ENCODE peak calls at places on chromosome 12, in eight cellular contexts. One of them, this sample, is unnamed.

GRCh38 chr12:4771172-4771959 is 51.2 kb downstream of the GALNT8 start:
- DNase-seq in fibroblast of lung: no peak
- DNase-seq in psoas muscle: no peak
- DNase-seq in SJSA1: no peak
- DNase-seq in effector memory CD4-positive, alpha-beta T cell: no peak
- DNase-seq in upper lobe of right lung: no peak
- DNase-seq in uterus: no peak
- DNase-seq in tibial nerve: no peak
- DNase-seq in this sample: no peak

GRCh38 chr12:57628280-57629191 is 4.5 kb downstream of the B4GALNT1 start:
- DNase-seq in tibial nerve: no peak
- DNase-seq in effector memory CD4-positive, alpha-beta T cell: no peak
- DNase-seq in upper lobe of right lung: no peak
- DNase-seq in uterus: no peak
- DNase-seq in SJSA1: peak; percentile 97
- DNase-seq in psoas muscle: no peak
- DNase-seq in fibroblast of lung: no peak
- DNase-seq in this sample: no peak

GRCh38 chr12:53820503-53820902 is 68.7 kb upstream of the CISTR start:
- DNase-seq in tibial nerve: no peak
- DNase-seq in fibroblast of lung: peak; percentile 31
- DNase-seq in upper lobe of right lung: no peak
- DNase-seq in effector memory CD4-positive, alpha-beta T cell: no peak
- DNase-seq in uterus: no peak
- DNase-seq in SJSA1: no peak
- DNase-seq in psoas muscle: no peak
- DNase-seq in this sample: no peak

GRCh38 chr12:113271466-113271852 is 50.2 kb downstream of the TPCN1 start:
- DNase-seq in tibial nerve: no peak
- DNase-seq in effector memory CD4-positive, alpha-beta T cell: no peak
- DNase-seq in SJSA1: no peak
- DNase-seq in fibroblast of lung: no peak
- DNase-seq in uterus: no peak
- DNase-seq in upper lobe of right lung: no peak
- DNase-seq in psoas muscle: no peak
- DNase-seq in this sample: no peak

GRCh38 chr12:1807489-1807888 is 12.9 kb upstream of the LRTM2 start:
- DNase-seq in uterus: no peak
- DNase-seq in upper lobe of right lung: peak; percentile 51
- DNase-seq in psoas muscle: no peak
- DNase-seq in SJSA1: no peak
- DNase-seq in tibial nerve: no peak
- DNase-seq in fibroblast of lung: no peak
- DNase-seq in effector memory CD4-positive, alpha-beta T cell: no peak
- DNase-seq in this sample: no peak

GRCh38 chr12:59808317-59808910 is 212.6 kb downstream of the SLC16A7 start:
- DNase-seq in SJSA1: no peak
- DNase-seq in uterus: no peak
- DNase-seq in upper lobe of right lung: no peak
- DNase-seq in psoas muscle: no peak
- DNase-seq in effector memory CD4-positive, alpha-beta T cell: no peak
- DNase-seq in fibroblast of lung: peak; percentile 70
- DNase-seq in tibial nerve: no peak
- DNase-seq in this sample: peak; percentile 33

GRCh38 chr12:125683748-125684381 is 618.6 kb downstream of the AACS start:
- DNase-seq in SJSA1: no peak
- DNase-seq in tibial nerve: no peak
- DNase-seq in effector memory CD4-positive, alpha-beta T cell: no peak
- DNase-seq in psoas muscle: no peak
- DNase-seq in fibroblast of lung: no peak
- DNase-seq in upper lobe of right lung: peak; percentile 83
- DNase-seq in uterus: no peak
- DNase-seq in this sample: no peak

GRCh38 chr12:100528471-100529139 is 44.9 kb upstream of the GAS2L3 start:
- DNase-seq in SJSA1: no peak
- DNase-seq in uterus: no peak
- DNase-seq in upper lobe of right lung: no peak
- DNase-seq in tibial nerve: no peak
- DNase-seq in psoas muscle: no peak
- DNase-seq in fibroblast of lung: no peak
- DNase-seq in effector memory CD4-positive, alpha-beta T cell: no peak
- DNase-seq in this sample: no peak

GRCh38 chr12:111943929-111944328 is 69.0 kb downstream of the TMEM116 start:
- DNase-seq in fibroblast of lung: no peak
- DNase-seq in effector memory CD4-positive, alpha-beta T cell: no peak
- DNase-seq in tibial nerve: no peak
- DNase-seq in psoas muscle: no peak
- DNase-seq in upper lobe of right lung: no peak
- DNase-seq in SJSA1: no peak
- DNase-seq in uterus: no peak
- DNase-seq in this sample: no peak

GRCh38 chr12:80708535-80709328 is 1.3 kb downstream of the MYF6 start:
- DNase-seq in effector memory CD4-positive, alpha-beta T cell: no peak
- DNase-seq in tibial nerve: no peak
- DNase-seq in psoas muscle: no peak
- DNase-seq in uterus: no peak
- DNase-seq in SJSA1: no peak
- DNase-seq in upper lobe of right lung: no peak
- DNase-seq in fibroblast of lung: peak; percentile 19
- DNase-seq in this sample: no peak

GRCh38 chr12:42756841-42757661 is 167.5 kb upstream of the PRICKLE1 start:
- DNase-seq in uterus: peak; percentile 39
- DNase-seq in SJSA1: peak; percentile 60
- DNase-seq in effector memory CD4-positive, alpha-beta T cell: no peak
- DNase-seq in upper lobe of right lung: no peak
- DNase-seq in fibroblast of lung: peak; percentile 57
- DNase-seq in psoas muscle: no peak
- DNase-seq in tibial nerve: no peak
- DNase-seq in this sample: no peak

GRCh38 chr12:17992002-17992656 is 97.9 kb downstream of the RERGL start:
- DNase-seq in upper lobe of right lung: no peak
- DNase-seq in tibial nerve: no peak
- DNase-seq in effector memory CD4-positive, alpha-beta T cell: no peak
- DNase-seq in fibroblast of lung: peak; percentile 27
- DNase-seq in psoas muscle: no peak
- DNase-seq in SJSA1: no peak
- DNase-seq in uterus: no peak
- DNase-seq in this sample: no peak

GRCh38 chr12:123089631-123090353 is 61.1 kb downstream of the PITPNM2 start:
- DNase-seq in SJSA1: peak; percentile 74
- DNase-seq in uterus: no peak
- DNase-seq in upper lobe of right lung: no peak
- DNase-seq in fibroblast of lung: peak; percentile 96
- DNase-seq in effector memory CD4-positive, alpha-beta T cell: no peak
- DNase-seq in psoas muscle: no peak
- DNase-seq in tibial nerve: no peak
- DNase-seq in this sample: no peak

GRCh38 chr12:123085730-123086487 is 65.0 kb downstream of the PITPNM2 start:
- DNase-seq in tibial nerve: no peak
- DNase-seq in psoas muscle: peak; percentile 71
- DNase-seq in SJSA1: no peak
- DNase-seq in upper lobe of right lung: no peak
- DNase-seq in fibroblast of lung: no peak
- DNase-seq in effector memory CD4-positive, alpha-beta T cell: no peak
- DNase-seq in uterus: no peak
- DNase-seq in this sample: no peak

GRCh38 chr12:123091230-123091629 is 59.7 kb downstream of the PITPNM2 start:
- DNase-seq in fibroblast of lung: no peak
- DNase-seq in upper lobe of right lung: no peak
- DNase-seq in effector memory CD4-positive, alpha-beta T cell: no peak
- DNase-seq in SJSA1: no peak
- DNase-seq in uterus: no peak
- DNase-seq in psoas muscle: no peak
- DNase-seq in tibial nerve: no peak
- DNase-seq in this sample: no peak

GRCh38 chr12:123091756-123092155 is 59.1 kb downstream of the PITPNM2 start:
- DNase-seq in uterus: no peak
- DNase-seq in psoas muscle: no peak
- DNase-seq in SJSA1: no peak
- DNase-seq in tibial nerve: no peak
- DNase-seq in effector memory CD4-positive, alpha-beta T cell: no peak
- DNase-seq in upper lobe of right lung: no peak
- DNase-seq in fibroblast of lung: no peak
- DNase-seq in this sample: no peak

GRCh38 chr12:123089125-123089524 is 61.8 kb downstream of the PITPNM2 start:
- DNase-seq in SJSA1: no peak
- DNase-seq in effector memory CD4-positive, alpha-beta T cell: no peak
- DNase-seq in psoas muscle: no peak
- DNase-seq in fibroblast of lung: no peak
- DNase-seq in upper lobe of right lung: no peak
- DNase-seq in uterus: no peak
- DNase-seq in tibial nerve: no peak
- DNase-seq in this sample: no peak
- H3K4me1 ChIP-seq in SJSA1: peaks cover 17% of the 10 kb centered on the region
- H3K4me1 ChIP-seq in effector memory CD4-positive, alpha-beta T cell: no peaks in the 10 kb centered on the region
- H3K4me1 ChIP-seq in psoas muscle: peaks cover 31% of the 10 kb centered on the region
- H3K4me1 ChIP-seq in fibroblast of lung: peaks cover 13% of the 10 kb centered on the region
- H3K4me1 ChIP-seq in upper lobe of right lung: peaks cover 13% of the 10 kb centered on the region
- H3K4me1 ChIP-seq in uterus: peaks cover 6% of the 10 kb centered on the region
- H3K4me1 ChIP-seq in tibial nerve: no peaks in the 10 kb centered on the region
- H3K4me1 ChIP-seq in this sample: peaks cover 11% of the 10 kb centered on the region

GRCh38 chr12:6830286-6830892 is 2.2 kb downstream of the P3H3 start:
- DNase-seq in effector memory CD4-positive, alpha-beta T cell: no peak
- DNase-seq in psoas muscle: no peak
- DNase-seq in tibial nerve: no peak
- DNase-seq in uterus: no peak
- DNase-seq in upper lobe of right lung: no peak
- DNase-seq in SJSA1: no peak
- DNase-seq in fibroblast of lung: no peak
- DNase-seq in this sample: no peak
- H3K4me3 ChIP-seq in effector memory CD4-positive, alpha-beta T cell: no peak overlapping the region
- H3K4me3 ChIP-seq in psoas muscle: no peak overlapping the region
- H3K4me3 ChIP-seq in tibial nerve: no peak overlapping the region
- H3K4me3 ChIP-seq in uterus: no peak overlapping the region
- H3K4me3 ChIP-seq in upper lobe of right lung: no peak overlapping the region
- H3K4me3 ChIP-seq in SJSA1: no peak overlapping the region
- H3K4me3 ChIP-seq in fibroblast of lung: peak overlapping the region; percentile 97
- H3K4me3 ChIP-seq in this sample: no peak overlapping the region

GRCh38 chr12:109857715-109858114 is 22.6 kb downstream of the GLTP start:
- DNase-seq in upper lobe of right lung: no peak
- DNase-seq in fibroblast of lung: no peak
- DNase-seq in SJSA1: no peak
- DNase-seq in effector memory CD4-positive, alpha-beta T cell: no peak
- DNase-seq in tibial nerve: no peak
- DNase-seq in psoas muscle: no peak
- DNase-seq in uterus: no peak
- DNase-seq in this sample: no peak

GRCh38 chr12:109858764-109859163 is 21.6 kb downstream of the GLTP start:
- DNase-seq in fibroblast of lung: no peak
- DNase-seq in effector memory CD4-positive, alpha-beta T cell: no peak
- DNase-seq in uterus: no peak
- DNase-seq in upper lobe of right lung: no peak
- DNase-seq in tibial nerve: no peak
- DNase-seq in SJSA1: no peak
- DNase-seq in psoas muscle: no peak
- DNase-seq in this sample: no peak

GRCh38 chr12:109863961-109864712 is 16.2 kb downstream of the GLTP start:
- DNase-seq in SJSA1: no peak
- DNase-seq in tibial nerve: no peak
- DNase-seq in effector memory CD4-positive, alpha-beta T cell: no peak
- DNase-seq in psoas muscle: no peak
- DNase-seq in upper lobe of right lung: no peak
- DNase-seq in uterus: no peak
- DNase-seq in fibroblast of lung: peak; percentile 50
- DNase-seq in this sample: no peak

GRCh38 chr12:109861689-109862314 is 18.5 kb downstream of the GLTP start:
- DNase-seq in upper lobe of right lung: no peak
- DNase-seq in effector memory CD4-positive, alpha-beta T cell: no peak
- DNase-seq in tibial nerve: no peak
- DNase-seq in uterus: no peak
- DNase-seq in SJSA1: no peak
- DNase-seq in fibroblast of lung: no peak
- DNase-seq in psoas muscle: no peak
- DNase-seq in this sample: no peak

GRCh38 chr12:109860961-109861360 is 19.4 kb downstream of the GLTP start:
- DNase-seq in tibial nerve: no peak
- DNase-seq in psoas muscle: no peak
- DNase-seq in uterus: no peak
- DNase-seq in fibroblast of lung: no peak
- DNase-seq in upper lobe of right lung: no peak
- DNase-seq in effector memory CD4-positive, alpha-beta T cell: no peak
- DNase-seq in SJSA1: no peak
- DNase-seq in this sample: no peak
- H3K4me1 ChIP-seq in tibial nerve: no peaks in the 10 kb centered on the region
- H3K4me1 ChIP-seq in psoas muscle: no peaks in the 10 kb centered on the region
- H3K4me1 ChIP-seq in uterus: no peaks in the 10 kb centered on the region
- H3K4me1 ChIP-seq in fibroblast of lung: peaks cover 4% of the 10 kb centered on the region
- H3K4me1 ChIP-seq in upper lobe of right lung: peaks cover 18% of the 10 kb centered on the region
- H3K4me1 ChIP-seq in effector memory CD4-positive, alpha-beta T cell: no peaks in the 10 kb centered on the region
- H3K4me1 ChIP-seq in SJSA1: peaks cover 31% of the 10 kb centered on the region
- H3K4me1 ChIP-seq in this sample: peaks cover 14% of the 10 kb centered on the region

GRCh38 chr12:2960996-2961616 is 1.9 kb downstream of the TEAD4 start:
- DNase-seq in uterus: no peak
- DNase-seq in effector memory CD4-positive, alpha-beta T cell: no peak
- DNase-seq in upper lobe of right lung: no peak
- DNase-seq in fibroblast of lung: no peak
- DNase-seq in tibial nerve: no peak
- DNase-seq in SJSA1: no peak
- DNase-seq in psoas muscle: no peak
- DNase-seq in this sample: no peak

GRCh38 chr12:2959194-2959507 is at the start of gene TEAD4:
- DNase-seq in fibroblast of lung: peak; percentile 56
- DNase-seq in psoas muscle: peak; percentile 80
- DNase-seq in tibial nerve: no peak
- DNase-seq in SJSA1: peak; percentile 95
- DNase-seq in upper lobe of right lung: peak; percentile 91
- DNase-seq in effector memory CD4-positive, alpha-beta T cell: no peak
- DNase-seq in uterus: peak; percentile 69
- DNase-seq in this sample: no peak

GRCh38 chr12:2959508-2960431 is 573 bp downstream of the TEAD4 start:
- DNase-seq in fibroblast of lung: peak; percentile 62
- DNase-seq in uterus: peak; percentile 67
- DNase-seq in SJSA1: peak; percentile 78
- DNase-seq in effector memory CD4-positive, alpha-beta T cell: no peak
- DNase-seq in tibial nerve: no peak
- DNase-seq in psoas muscle: peak; percentile 76
- DNase-seq in upper lobe of right lung: peak; percentile 82
- DNase-seq in this sample: no peak

GRCh38 chr12:2961705-2962104 is 2.5 kb downstream of the TEAD4 start:
- DNase-seq in psoas muscle: no peak
- DNase-seq in fibroblast of lung: no peak
- DNase-seq in SJSA1: no peak
- DNase-seq in upper lobe of right lung: no peak
- DNase-seq in effector memory CD4-positive, alpha-beta T cell: no peak
- DNase-seq in tibial nerve: no peak
- DNase-seq in uterus: no peak
- DNase-seq in this sample: no peak

GRCh38 chr12:2960432-2960956 is 1.3 kb downstream of the TEAD4 start:
- DNase-seq in fibroblast of lung: peak; percentile 28
- DNase-seq in psoas muscle: no peak
- DNase-seq in upper lobe of right lung: no peak
- DNase-seq in effector memory CD4-positive, alpha-beta T cell: no peak
- DNase-seq in tibial nerve: no peak
- DNase-seq in SJSA1: no peak
- DNase-seq in uterus: no peak
- DNase-seq in this sample: no peak
- H3K4me3 ChIP-seq in fibroblast of lung: peak overlapping the region; percentile 65
- H3K4me3 ChIP-seq in psoas muscle: peak overlapping the region; percentile 76
- H3K4me3 ChIP-seq in upper lobe of right lung: peak overlapping the region; percentile 62
- H3K4me3 ChIP-seq in effector memory CD4-positive, alpha-beta T cell: no peak overlapping the region
- H3K4me3 ChIP-seq in tibial nerve: peak overlapping the region; percentile 70
- H3K4me3 ChIP-seq in SJSA1: peak overlapping the region; percentile 96
- H3K4me3 ChIP-seq in uterus: peak overlapping the region; percentile 66
- H3K4me3 ChIP-seq in this sample: no peak overlapping the region

This sample was measured in CD8-positive, alpha-beta memory T cell.